ENCODE peak calls at places on chromosome 13, in five cellular contexts. One of them, this sample, is unnamed.

GRCh38 chr13:31204592-31204991 is 4.8 kb downstream of the B3GLCT start:
- DNase-seq in CD8-positive, alpha-beta memory T cell: no peak
- DNase-seq in uterus: no peak
- DNase-seq in GM12878: no peak
- DNase-seq in foreskin keratinocyte: no peak
- DNase-seq in this sample: no peak

GRCh38 chr13:102729560-102730275 is 34.9 kb upstream of the METTL21C start:
- DNase-seq in foreskin keratinocyte: peak; percentile 64
- DNase-seq in GM12878: no peak
- DNase-seq in uterus: no peak
- DNase-seq in CD8-positive, alpha-beta memory T cell: no peak
- DNase-seq in this sample: no peak

GRCh38 chr13:50713849-50714248 is 129.6 kb downstream of the DLEU7 start:
- DNase-seq in uterus: no peak
- DNase-seq in CD8-positive, alpha-beta memory T cell: peak; percentile 46
- DNase-seq in GM12878: peak; percentile 16
- DNase-seq in foreskin keratinocyte: no peak
- DNase-seq in this sample: no peak

GRCh38 chr13:70188567-70188966 is 80.3 kb upstream of the KLHL1 start:
- DNase-seq in GM12878: no peak
- DNase-seq in CD8-positive, alpha-beta memory T cell: no peak
- DNase-seq in foreskin keratinocyte: no peak
- DNase-seq in uterus: no peak
- DNase-seq in this sample: no peak

GRCh38 chr13:112905990-112906641 is 62.9 kb upstream of the MCF2L start:
- DNase-seq in uterus: no peak
- DNase-seq in CD8-positive, alpha-beta memory T cell: no peak
- DNase-seq in GM12878: no peak
- DNase-seq in foreskin keratinocyte: peak; percentile 44
- DNase-seq in this sample: no peak

GRCh38 chr13:103694033-103694432 is 627.8 kb upstream of the SLC10A2 start:
- DNase-seq in foreskin keratinocyte: no peak
- DNase-seq in uterus: no peak
- DNase-seq in GM12878: no peak
- DNase-seq in CD8-positive, alpha-beta memory T cell: no peak
- DNase-seq in this sample: no peak

GRCh38 chr13:37652596-37652995 is 54.0 kb upstream of the POSTN start:
- DNase-seq in foreskin keratinocyte: no peak
- DNase-seq in uterus: no peak
- DNase-seq in CD8-positive, alpha-beta memory T cell: no peak
- DNase-seq in GM12878: no peak
- DNase-seq in this sample: no peak

GRCh38 chr13:107680115-107680514 is 535.2 kb downstream of the LIG4 start:
- DNase-seq in CD8-positive, alpha-beta memory T cell: no peak
- DNase-seq in foreskin keratinocyte: no peak
- DNase-seq in uterus: no peak
- DNase-seq in GM12878: no peak
- DNase-seq in this sample: no peak

GRCh38 chr13:30129411-30129810 is 177.9 kb downstream of the KATNAL1 start:
- DNase-seq in GM12878: no peak
- DNase-seq in foreskin keratinocyte: no peak
- DNase-seq in CD8-positive, alpha-beta memory T cell: no peak
- DNase-seq in uterus: no peak
- DNase-seq in this sample: no peak

GRCh38 chr13:112720251-112720650 is 30.4 kb downstream of the ATP11A start:
- DNase-seq in foreskin keratinocyte: no peak
- DNase-seq in uterus: no peak
- DNase-seq in GM12878: no peak
- DNase-seq in CD8-positive, alpha-beta memory T cell: no peak
- DNase-seq in this sample: no peak

GRCh38 chr13:101297794-101298193 is 118.5 kb downstream of the NALCN start:
- DNase-seq in CD8-positive, alpha-beta memory T cell: no peak
- DNase-seq in uterus: no peak
- DNase-seq in GM12878: no peak
- DNase-seq in foreskin keratinocyte: no peak
- DNase-seq in this sample: no peak

GRCh38 chr13:79710376-79710775 is 229.4 kb downstream of the NDFIP2 start:
- DNase-seq in GM12878: no peak
- DNase-seq in CD8-positive, alpha-beta memory T cell: no peak
- DNase-seq in uterus: no peak
- DNase-seq in foreskin keratinocyte: peak; percentile 56
- DNase-seq in this sample: no peak

GRCh38 chr13:41848435-41849255 is 112.3 kb downstream of the VWA8 start:
- DNase-seq in foreskin keratinocyte: no peak
- DNase-seq in CD8-positive, alpha-beta memory T cell: no peak
- DNase-seq in GM12878: no peak
- DNase-seq in uterus: no peak
- DNase-seq in this sample: no peak

GRCh38 chr13:59408738-59409137 is 755.0 kb downstream of the DIAPH3 start:
- DNase-seq in foreskin keratinocyte: no peak
- DNase-seq in CD8-positive, alpha-beta memory T cell: no peak
- DNase-seq in uterus: no peak
- DNase-seq in GM12878: no peak
- DNase-seq in this sample: no peak

GRCh38 chr13:49840266-49840665 is 47.8 kb upstream of the KPNA3 start:
- DNase-seq in CD8-positive, alpha-beta memory T cell: no peak
- DNase-seq in GM12878: no peak
- DNase-seq in uterus: no peak
- DNase-seq in foreskin keratinocyte: no peak
- DNase-seq in this sample: no peak

GRCh38 chr13:50780201-50781015 is 63.1 kb downstream of the DLEU7 start:
- DNase-seq in GM12878: no peak
- DNase-seq in CD8-positive, alpha-beta memory T cell: no peak
- DNase-seq in uterus: no peak
- DNase-seq in foreskin keratinocyte: no peak
- DNase-seq in this sample: no peak

GRCh38 chr13:114173753-114174152 is 5.3 kb upstream of the CFAP97D2 start:
- DNase-seq in uterus: no peak
- DNase-seq in foreskin keratinocyte: no peak
- DNase-seq in CD8-positive, alpha-beta memory T cell: no peak
- DNase-seq in GM12878: no peak
- DNase-seq in this sample: no peak

GRCh38 chr13:50085063-50085462 is 69.8 kb downstream of the KCNRG start:
- DNase-seq in uterus: no peak
- DNase-seq in GM12878: no peak
- DNase-seq in foreskin keratinocyte: no peak
- DNase-seq in CD8-positive, alpha-beta memory T cell: no peak
- DNase-seq in this sample: no peak

GRCh38 chr13:21076265-21076653 is 14.9 kb upstream of the LATS2 start:
- DNase-seq in GM12878: no peak
- DNase-seq in foreskin keratinocyte: no peak
- DNase-seq in CD8-positive, alpha-beta memory T cell: no peak
- DNase-seq in uterus: no peak
- DNase-seq in this sample: no peak

GRCh38 chr13:46654956-46655726 is 102.2 kb downstream of the LRCH1 start:
- DNase-seq in foreskin keratinocyte: no peak
- DNase-seq in GM12878: no peak
- DNase-seq in uterus: no peak
- DNase-seq in CD8-positive, alpha-beta memory T cell: no peak
- DNase-seq in this sample: no peak

GRCh38 chr13:41652735-41653361 is 195.5 kb downstream of the RGCC start:
- DNase-seq in CD8-positive, alpha-beta memory T cell: peak; percentile 51
- DNase-seq in uterus: no peak
- DNase-seq in GM12878: no peak
- DNase-seq in foreskin keratinocyte: no peak
- DNase-seq in this sample: no peak

GRCh38 chr13:85666356-85666755 is 132.9 kb downstream of the SLITRK6 start:
- DNase-seq in GM12878: no peak
- DNase-seq in CD8-positive, alpha-beta memory T cell: no peak
- DNase-seq in uterus: no peak
- DNase-seq in foreskin keratinocyte: no peak
- DNase-seq in this sample: no peak

GRCh38 chr13:84641491-84641890 is 759.2 kb upstream of the SLITRK1 start:
- DNase-seq in foreskin keratinocyte: peak; percentile 24
- DNase-seq in GM12878: no peak
- DNase-seq in CD8-positive, alpha-beta memory T cell: no peak
- DNase-seq in uterus: no peak
- DNase-seq in this sample: no peak

GRCh38 chr13:24272452-24273161 is 36.8 kb upstream of the C1QTNF9 start:
- DNase-seq in uterus: no peak
- DNase-seq in foreskin keratinocyte: no peak
- DNase-seq in CD8-positive, alpha-beta memory T cell: no peak
- DNase-seq in GM12878: no peak
- DNase-seq in this sample: no peak

DNA sequence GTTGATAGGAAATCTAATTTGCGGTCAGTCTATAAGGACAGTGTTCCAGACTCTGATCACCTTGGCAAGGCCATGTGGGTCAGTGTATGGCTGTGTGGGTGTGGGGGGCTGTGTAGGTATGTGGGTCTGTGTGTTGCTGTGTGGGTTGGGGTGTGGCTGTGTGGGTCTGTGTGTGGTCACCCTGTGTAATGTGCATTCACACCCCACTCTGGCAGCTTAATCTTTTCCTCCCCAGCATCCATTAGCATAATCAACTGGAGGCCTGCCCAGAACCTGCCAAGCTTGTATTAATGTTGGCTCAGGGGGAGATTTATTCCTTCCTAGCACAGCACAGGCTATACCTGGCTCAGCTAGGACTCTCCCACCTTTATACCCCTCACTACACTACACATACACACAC is 203.2 kb downstream of the TUBA3C start:
- DNase-seq in GM12878: no peak
- DNase-seq in foreskin keratinocyte: no peak
- DNase-seq in CD8-positive, alpha-beta memory T cell: no peak
- DNase-seq in uterus: no peak
- DNase-seq in this sample: no peak
- H3K4me1 ChIP-seq in GM12878: no peaks in the 10 kb centered on the region
- H3K4me1 ChIP-seq in foreskin keratinocyte: no peaks in the 10 kb centered on the region
- H3K4me1 ChIP-seq in CD8-positive, alpha-beta memory T cell: no peaks in the 10 kb centered on the region
- H3K4me1 ChIP-seq in uterus: no peaks in the 10 kb centered on the region
- H3K4me1 ChIP-seq in this sample: no peaks in the 10 kb centered on the region

GRCh38 chr13:52009985-52010384 is 1.3 kb downstream of the ATP7B start:
- DNase-seq in CD8-positive, alpha-beta memory T cell: no peak
- DNase-seq in foreskin keratinocyte: no peak
- DNase-seq in uterus: no peak
- DNase-seq in GM12878: no peak
- DNase-seq in this sample: no peak

GRCh38 chr13:52011690-52012511 is at the start of gene ALG11:
- DNase-seq in GM12878: peak; percentile 94
- DNase-seq in foreskin keratinocyte: peak; percentile 83
- DNase-seq in CD8-positive, alpha-beta memory T cell: peak; percentile 99
- DNase-seq in uterus: peak; percentile 100
- DNase-seq in this sample: peak; percentile 89

GRCh38 chr13:52016296-52016695 is 4.1 kb downstream of the ALG11 start:
- DNase-seq in CD8-positive, alpha-beta memory T cell: no peak
- DNase-seq in uterus: no peak
- DNase-seq in GM12878: no peak
- DNase-seq in foreskin keratinocyte: no peak
- DNase-seq in this sample: no peak

GRCh38 chr13:52010890-52011689 is at the start of gene ATP7B:
- DNase-seq in GM12878: no peak
- DNase-seq in foreskin keratinocyte: no peak
- DNase-seq in CD8-positive, alpha-beta memory T cell: no peak
- DNase-seq in uterus: peak; percentile 24
- DNase-seq in this sample: no peak

DNA sequence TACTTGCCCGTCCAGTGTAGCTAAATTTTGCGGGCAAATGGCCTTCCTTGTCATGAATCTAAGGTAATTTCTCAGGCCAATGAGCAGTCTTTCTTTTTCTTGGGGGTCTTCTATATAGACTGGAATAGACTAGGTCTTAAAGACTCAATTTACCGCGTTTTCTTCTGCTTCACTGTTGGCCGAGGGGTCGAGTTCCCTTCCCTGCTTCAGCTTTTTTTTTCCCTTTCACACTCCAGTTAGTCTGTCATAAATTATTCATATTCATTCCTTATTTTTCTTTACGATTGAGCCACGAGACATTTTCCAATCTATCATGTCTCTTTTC is 276 bp downstream of the ALG11 start:
- DNase-seq in GM12878: no peak
- DNase-seq in CD8-positive, alpha-beta memory T cell: no peak
- DNase-seq in uterus: no peak
- DNase-seq in foreskin keratinocyte: no peak
- DNase-seq in this sample: no peak
- H3K4me1 ChIP-seq in GM12878: no peaks in the 10 kb centered on the region
- H3K4me1 ChIP-seq in CD8-positive, alpha-beta memory T cell: peaks cover 19% of the 10 kb centered on the region
- H3K4me1 ChIP-seq in uterus: no peaks in the 10 kb centered on the region
- H3K4me1 ChIP-seq in foreskin keratinocyte: peaks cover 9% of the 10 kb centered on the region
- H3K4me1 ChIP-seq in this sample: no peaks in the 10 kb centered on the region

GRCh38 chr13:71865858-71866172 is 1.2 kb downstream of the DACH1 start:
- DNase-seq in CD8-positive, alpha-beta memory T cell: no peak
- DNase-seq in GM12878: no peak
- DNase-seq in foreskin keratinocyte: no peak
- DNase-seq in uterus: peak; percentile 14
- DNase-seq in this sample: no peak
- H3K4me1 ChIP-seq in CD8-positive, alpha-beta memory T cell: no peaks in the 10 kb centered on the region
- H3K4me1 ChIP-seq in GM12878: no peaks in the 10 kb centered on the region
- H3K4me1 ChIP-seq in foreskin keratinocyte: no peaks in the 10 kb centered on the region
- H3K4me1 ChIP-seq in uterus: no peaks in the 10 kb centered on the region
- H3K4me1 ChIP-seq in this sample: peaks cover 33% of the 10 kb centered on the region

DNA sequence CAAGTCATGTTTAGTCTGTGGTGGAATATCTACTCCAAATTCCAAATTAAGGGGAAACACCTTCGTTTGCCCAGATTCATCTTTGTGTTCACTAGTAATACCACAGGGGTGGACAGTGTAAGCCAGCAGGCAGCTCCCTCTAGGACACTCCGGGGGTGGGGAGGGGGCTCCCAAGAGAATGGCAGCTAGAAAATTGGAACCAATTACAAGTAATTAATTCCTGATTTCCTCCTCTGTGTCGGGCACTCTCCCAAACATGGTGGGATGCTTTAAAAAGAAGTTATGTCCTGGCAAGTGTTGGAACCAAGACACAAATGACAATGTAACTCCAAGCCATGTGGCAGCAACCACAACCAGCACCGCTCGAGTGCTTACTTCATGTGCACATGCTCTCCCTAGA is 5.9 kb downstream of the COL4A1 start:
- DNase-seq in foreskin keratinocyte: no peak
- DNase-seq in GM12878: no peak
- DNase-seq in CD8-positive, alpha-beta memory T cell: no peak
- DNase-seq in uterus: peak; percentile 15
- DNase-seq in this sample: no peak
- H3K4me1 ChIP-seq in foreskin keratinocyte: peaks cover 7% of the 10 kb centered on the region
- H3K4me1 ChIP-seq in GM12878: no peaks in the 10 kb centered on the region
- H3K4me1 ChIP-seq in CD8-positive, alpha-beta memory T cell: no peaks in the 10 kb centered on the region
- H3K4me1 ChIP-seq in uterus: peaks cover 7% of the 10 kb centered on the region
- H3K4me1 ChIP-seq in this sample: no peaks in the 10 kb centered on the region

GRCh38 chr13:67146523-67147130 is 83.5 kb downstream of the PCDH9 start:
- DNase-seq in CD8-positive, alpha-beta memory T cell: no peak
- DNase-seq in GM12878: no peak
- DNase-seq in foreskin keratinocyte: no peak
- DNase-seq in uterus: no peak
- DNase-seq in this sample: no peak
- H3K4me1 ChIP-seq in CD8-positive, alpha-beta memory T cell: no peaks in the 10 kb centered on the region
- H3K4me1 ChIP-seq in GM12878: no peaks in the 10 kb centered on the region
- H3K4me1 ChIP-seq in foreskin keratinocyte: no peaks in the 10 kb centered on the region
- H3K4me1 ChIP-seq in uterus: no peaks in the 10 kb centered on the region
- H3K4me1 ChIP-seq in this sample: no peaks in the 10 kb centered on the region

DNA sequence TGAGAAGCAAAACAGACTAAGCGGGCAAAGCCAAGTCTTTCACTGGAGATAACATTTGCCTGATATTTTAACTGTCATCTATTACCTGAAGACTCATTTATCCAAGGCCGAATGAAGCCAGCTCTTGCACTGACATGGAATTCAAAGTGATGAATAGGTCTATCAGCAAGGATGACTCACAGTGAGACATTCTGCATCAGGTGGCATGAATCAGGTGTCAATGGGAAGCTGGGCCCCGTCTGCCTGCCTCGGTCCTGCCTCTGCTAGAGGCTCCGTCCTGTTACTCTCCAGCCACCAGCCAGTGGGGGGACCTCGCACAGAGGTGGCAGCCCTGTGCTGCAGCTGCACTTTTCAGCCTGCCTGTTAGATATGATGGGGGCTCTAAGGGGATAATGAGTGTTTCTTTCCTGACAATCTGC is 23.5 kb downstream of the STARD13 start:
- DNase-seq in uterus: peak; percentile 32
- DNase-seq in foreskin keratinocyte: peak; percentile 85
- DNase-seq in GM12878: no peak
- DNase-seq in CD8-positive, alpha-beta memory T cell: no peak
- DNase-seq in this sample: no peak
- H3K4me1 ChIP-seq in uterus: no peaks in the 10 kb centered on the region
- H3K4me1 ChIP-seq in foreskin keratinocyte: peaks cover 31% of the 10 kb centered on the region
- H3K4me1 ChIP-seq in GM12878: no peaks in the 10 kb centered on the region
- H3K4me1 ChIP-seq in CD8-positive, alpha-beta memory T cell: no peaks in the 10 kb centered on the region
- H3K4me1 ChIP-seq in this sample: peaks cover 46% of the 10 kb centered on the region

This sample was measured in esophagus squamous epithelium.